ENCODE peak calls at places on chromosomes 11 and 22, in seven cellular contexts. Q, E, L, X, I, A and V are unnamed samples. For H3K4me1 and H3K9me3, the result is how much of the 10 kb centered on the place peaks cover.

GRCh38 chr22:44671742-44672141 is 30.3 kb upstream of the PRR5 start:
- DNase-seq in Q (peak), E (no peak), L (no peak), X (no peak), I (no peak), A (no peak), V (no peak)

GRCh38 chr11:27678242-27678641 is 22.0 kb downstream of the BDNF start:
- DNase-seq in Q (no peak), E (no peak), L (no peak), X (no peak), I (no peak), A (no peak), V (peak)

GRCh38 chr11:103803062-103803461 is 233.4 kb upstream of the DDI1 start:
- DNase-seq in Q (no peak), E (no peak), L (no peak), X (no peak), I (no peak), A (no peak), V (no peak)

GRCh38 chr11:67002297-67002913 is 20.5 kb upstream of the SYT12 start:
- DNase-seq in Q (no peak), E (no peak), L (no peak), X (no peak), I (no peak), A (no peak), V (no peak)

GRCh38 chr22:33850724-33851123 is 69.6 kb downstream of the LARGE1 start:
- DNase-seq in Q (no peak), E (no peak), L (no peak), X (no peak), I (no peak), A (no peak), V (no peak)

GRCh38 chr11:114102993-114103896 is 43.7 kb downstream of the ZBTB16 start:
- DNase-seq in Q (no peak), E (no peak), L (no peak), X (no peak), I (no peak), A (no peak), V (no peak)

GRCh38 chr11:11069741-11070550 is 212.1 kb upstream of the ZBED5 start:
- DNase-seq in Q (no peak), E (no peak), L (no peak), X (no peak), I (no peak), A (no peak), V (no peak)

GRCh38 chr11:123740787-123741158 is 687 bp downstream of the ZNF202 start:
- DNase-seq in Q (no peak), E (no peak), L (peak), X (no peak), I (no peak), A (no peak), V (no peak)

GRCh38 chr11:44884056-44884455 is 66.6 kb downstream of the TP53I11 start:
- DNase-seq in Q (no peak), E (no peak), L (no peak), X (no peak), I (no peak), A (no peak), V (no peak)

GRCh38 chr11:32290783-32291182 is 144.6 kb downstream of the WT1 start:
- DNase-seq in Q (no peak), E (no peak), L (no peak), X (no peak), I (no peak), A (no peak), V (no peak)

GRCh38 chr22:38732251-38732815 is 23.5 kb downstream of the SUN2 start:
- DNase-seq in Q (no peak), E (no peak), L (no peak), X (no peak), I (no peak), A (no peak), V (no peak)

GRCh38 chr11:113174862-113175261 is 139.5 kb upstream of the TTC12 start:
- DNase-seq in Q (no peak), E (no peak), L (no peak), X (no peak), I (no peak), A (no peak), V (no peak)

GRCh38 chr11:68423481-68423880 is 37.1 kb upstream of the PPP6R3 start:
- DNase-seq in Q (no peak), E (no peak), L (no peak), X (no peak), I (no peak), A (no peak), V (no peak)

GRCh38 chr11:46295312-46295995 is 18.0 kb downstream of the CREB3L1 start:
- DNase-seq in Q (peak), E (no peak), L (no peak), X (peak), I (peak), A (peak), V (peak)

GRCh38 chr11:75557649-75558494 is 4.2 kb upstream of the SERPINH1 start:
- DNase-seq in Q (no peak), E (peak), L (no peak), X (no peak), I (no peak), A (no peak), V (peak)

GRCh38 chr11:104151404-104152204 is 12.3 kb downstream of the PDGFD start:
- DNase-seq in Q (no peak), E (no peak), L (peak), X (no peak), I (no peak), A (no peak), V (no peak)

GRCh38 chr11:61728940-61729219 is 23.6 kb upstream of the MYRF start:
- DNase-seq in Q (no peak), E (no peak), L (peak), X (no peak), I (no peak), A (no peak), V (no peak)

GRCh38 chr11:86117706-86118050 is 48.8 kb upstream of the PICALM start:
- DNase-seq in Q (no peak), E (no peak), L (peak), X (no peak), I (no peak), A (no peak), V (no peak)

GRCh38 chr11:86116386-86116726 is 47.5 kb upstream of the PICALM start:
- DNase-seq in Q (peak), E (no peak), L (peak), X (peak), I (peak), A (peak), V (peak)

GRCh38 chr11:86115542-86116385 is 46.9 kb upstream of the PICALM start:
- DNase-seq in Q (no peak), E (no peak), L (peak), X (no peak), I (no peak), A (no peak), V (no peak)

GRCh38 chr11:86118201-86118600 is 49.3 kb upstream of the PICALM start:
- DNase-seq in Q (no peak), E (no peak), L (no peak), X (no peak), I (no peak), A (no peak), V (no peak)

GRCh38 chr11:86116996-86117705 is 48.3 kb upstream of the PICALM start:
- DNase-seq in Q (no peak), E (no peak), L (peak), X (no peak), I (no peak), A (no peak), V (no peak)
- H3K4me3 ChIP-seq in Q (no peak), E (no peak), L (peak), X (no peak), I (no peak), A (no peak), V (no peak)

GRCh38 chr22:16966251-16966650 is 41.8 kb downstream of the GAB4 start:
- DNase-seq in Q (no peak), E (no peak), L (no peak), X (no peak), I (no peak), A (no peak), V (no peak)
- H3K4me1 ChIP-seq in Q (under half), E (under half), L (under half), X (under half), I (under half), A (under half), V (under half)

GRCh38 chr22:47695176-47695575 is 932.7 kb downstream of the TBC1D22A start:
- DNase-seq in Q (no peak), E (no peak), L (no peak), X (no peak), I (no peak), A (no peak), V (peak)
- H3K9me3 ChIP-seq in Q (under half), E (under half), L (under half), X (under half), I (under half), A (under half), V (under half)

GRCh38 chr11:63979426-63979825 is 5.0 kb downstream of the COX8A start:
- DNase-seq in Q (no peak), E (no peak), L (no peak), X (no peak), I (no peak), A (no peak), V (no peak)

GRCh38 chr11:63974259-63975143 is at the start of gene COX8A:
- DNase-seq in Q (peak), E (peak), L (peak), X (peak), I (peak), A (peak), V (peak)

DNA sequence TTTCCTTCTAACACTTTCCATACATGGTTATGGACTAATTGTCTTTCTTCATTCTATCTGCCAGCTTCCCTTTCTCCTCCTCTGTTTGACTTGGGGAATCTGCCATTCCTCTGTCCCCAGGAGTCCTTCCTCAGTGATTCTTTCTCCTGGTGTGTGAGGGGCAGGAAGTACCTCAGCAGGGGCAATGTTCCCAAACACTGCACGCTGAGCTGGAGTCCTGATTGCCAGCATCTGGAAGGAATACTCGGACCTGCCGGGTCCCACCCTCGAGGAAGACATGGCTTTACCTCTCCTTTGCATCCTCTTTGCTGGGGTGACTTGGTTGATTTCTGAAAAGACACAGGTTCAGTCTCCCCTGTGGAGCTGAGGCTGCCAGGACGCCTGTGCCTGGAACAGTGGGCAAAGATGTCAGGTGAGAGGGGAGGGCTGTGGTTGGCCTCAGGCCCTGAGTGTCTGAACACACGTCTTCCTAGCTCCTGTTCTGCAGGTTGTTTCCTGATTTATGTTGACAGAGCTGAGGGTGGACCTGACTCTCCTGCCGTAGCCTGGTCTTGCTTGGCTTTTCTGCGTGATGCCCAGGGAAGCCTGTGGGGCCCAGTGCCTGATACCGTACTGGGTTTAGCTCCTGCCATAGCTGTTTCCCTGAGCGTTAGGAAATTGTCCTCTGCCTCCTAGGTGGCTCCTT is 4.3 kb downstream of the COX8A start:
- DNase-seq in Q (no peak), E (no peak), L (no peak), X (no peak), I (no peak), A (no peak), V (no peak)
- H3K4me3 ChIP-seq in Q (no peak), E (no peak), L (no peak), X (no peak), I (no peak), A (no peak), V (no peak)

DNA sequence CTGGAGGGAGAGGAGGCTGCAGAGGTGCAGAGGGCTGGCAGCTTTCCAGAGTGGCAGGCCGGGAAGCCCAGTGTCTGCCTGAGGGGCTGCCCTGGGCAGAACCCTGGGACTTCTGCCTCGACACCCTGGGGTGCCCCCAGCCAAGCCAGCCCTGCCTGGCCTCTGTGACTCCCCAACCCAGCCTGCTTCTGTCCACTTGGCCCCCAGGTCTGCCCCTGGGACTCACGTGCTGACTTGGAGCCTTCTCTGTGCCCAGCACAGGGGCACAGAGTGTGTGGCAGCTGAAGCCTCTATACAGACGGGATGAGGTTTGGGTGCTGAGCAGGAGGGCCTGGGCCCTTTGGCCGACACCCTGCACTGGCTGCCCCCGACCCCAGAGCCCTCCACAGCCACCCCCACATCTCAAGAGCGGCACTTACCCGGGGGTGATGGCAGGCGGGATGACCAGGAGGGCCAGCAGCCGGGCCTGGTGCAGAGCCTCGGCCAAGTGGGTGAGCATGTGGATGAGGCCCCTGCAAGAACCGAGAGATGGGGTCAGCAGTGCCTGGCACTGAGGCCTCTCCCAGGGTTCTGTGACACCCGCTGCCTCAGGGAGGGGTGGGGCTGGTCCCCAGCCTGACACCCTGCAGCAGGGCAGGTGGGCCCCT is 17.5 kb downstream of the CHID1 start:
- DNase-seq in Q (no peak), E (no peak), L (no peak), X (no peak), I (no peak), A (no peak), V (no peak)
- H3K4me1 ChIP-seq in Q (under half), E (under half), L (under half), X (under half), I (under half), A (under half), V (under half)

GRCh38 chr11:84117394-84117793 is 831.2 kb upstream of the CCDC90B start:
- DNase-seq in Q (no peak), E (no peak), L (no peak), X (no peak), I (no peak), A (no peak), V (no peak)
- H3K9me3 ChIP-seq in Q (under half), E (under half), L (under half), X (under half), I (under half), A (under half), V (under half)

DNA sequence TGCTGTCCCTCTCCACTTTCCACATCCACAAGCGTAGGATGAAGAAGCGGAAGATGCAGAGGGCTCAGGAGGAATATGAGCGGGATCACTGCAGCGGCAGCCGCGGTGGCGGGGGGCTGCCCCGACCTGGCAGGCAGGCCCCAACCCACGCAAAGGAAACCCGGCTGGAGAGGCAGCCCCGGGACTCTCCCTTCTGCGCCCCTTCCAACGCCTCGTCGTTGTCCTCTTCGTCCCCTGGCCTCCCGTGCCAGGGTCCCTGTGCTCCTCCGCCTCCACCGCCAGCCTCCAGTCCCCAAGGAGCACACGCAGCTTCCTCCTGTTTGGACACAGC is 1.8 kb downstream of the C11orf87 start:
- DNase-seq in Q (no peak), E (no peak), L (no peak), X (no peak), I (peak), A (no peak), V (no peak)
- H3K4me3 ChIP-seq in Q (no peak), E (no peak), L (no peak), X (no peak), I (peak), A (no peak), V (no peak)